ENCODE peak calls at places on chromosomes 11 and 22, in eight cellular contexts. M, G, O, P, E, U, Z and H are unnamed samples.

GRCh38 chr22:44330727-44331660 is 18.2 kb upstream of the SHISAL1 start:
- DNase-seq in P (no peak), M (no peak), Z (no peak), O (no peak), U (no peak), G (peak), E (no peak), H (no peak)

GRCh38 chr22:30609260-30610185 is 2.5 kb downstream of the TCN2 start:
- DNase-seq in E (peak), M (peak), G (no peak), P (peak), Z (peak), O (no peak), U (no peak), H (no peak)

GRCh38 chr11:103420593-103420992 is 311.4 kb downstream of the DYNC2H1 start:
- DNase-seq in G (no peak), M (no peak), U (no peak), Z (no peak), P (no peak), O (no peak), E (no peak), H (no peak)

GRCh38 chr11:123061403-123062157 is at the start of gene HSPA8:
- DNase-seq in Z (no peak), M (peak), U (peak), E (peak), G (peak), P (peak), O (no peak), H (peak)

GRCh38 chr22:36505998-36506635 is 723 bp downstream of the FOXRED2 start:
- DNase-seq in U (no peak), O (no peak), Z (no peak), E (no peak), P (peak), G (no peak), M (no peak), H (no peak)

GRCh38 chr11:119403021-119403420 is 20.0 kb downstream of the THY1 start:
- DNase-seq in G (no peak), E (peak), M (no peak), Z (no peak), P (no peak), O (no peak), U (no peak), H (no peak)

GRCh38 chr22:36110306-36110791 is 50.2 kb downstream of the APOL3 start:
- DNase-seq in P (no peak), M (no peak), Z (peak), U (no peak), E (peak), G (no peak), O (no peak), H (no peak)

GRCh38 chr11:112928136-112928535 is 33.1 kb upstream of the NCAM1 start:
- DNase-seq in U (no peak), G (no peak), Z (no peak), P (no peak), O (peak), E (no peak), M (no peak), H (no peak)

GRCh38 chr11:44307340-44308099 is 2.4 kb downstream of the ALX4 start:
- DNase-seq in M (no peak), U (no peak), O (no peak), P (no peak), G (no peak), Z (no peak), E (no peak), H (no peak)

GRCh38 chr22:43152355-43153071 is 1.2 kb downstream of the TSPO start:
- DNase-seq in M (peak), G (no peak), Z (no peak), P (peak), U (peak), O (no peak), E (peak), H (no peak)

GRCh38 chr11:798093-798713 is at the start of gene SLC25A22:
- DNase-seq in G (peak), U (no peak), E (peak), P (peak), O (no peak), Z (no peak), M (peak), H (peak)

GRCh38 chr22:21568207-21569075 is 927 bp downstream of the UBE2L3 start:
- DNase-seq in E (peak), P (peak), G (peak), O (no peak), U (no peak), Z (no peak), M (peak), H (peak)

GRCh38 chr11:2799881-2800654 is 85.5 kb downstream of the CDKN1C start:
- DNase-seq in G (no peak), U (peak), O (no peak), M (no peak), E (no peak), P (peak), Z (no peak), H (peak)

GRCh38 chr11:44593194-44593593 is 27.7 kb downstream of the CD82 start:
- DNase-seq in G (no peak), U (peak), Z (no peak), P (no peak), E (no peak), O (no peak), M (no peak), H (no peak)

DNA sequence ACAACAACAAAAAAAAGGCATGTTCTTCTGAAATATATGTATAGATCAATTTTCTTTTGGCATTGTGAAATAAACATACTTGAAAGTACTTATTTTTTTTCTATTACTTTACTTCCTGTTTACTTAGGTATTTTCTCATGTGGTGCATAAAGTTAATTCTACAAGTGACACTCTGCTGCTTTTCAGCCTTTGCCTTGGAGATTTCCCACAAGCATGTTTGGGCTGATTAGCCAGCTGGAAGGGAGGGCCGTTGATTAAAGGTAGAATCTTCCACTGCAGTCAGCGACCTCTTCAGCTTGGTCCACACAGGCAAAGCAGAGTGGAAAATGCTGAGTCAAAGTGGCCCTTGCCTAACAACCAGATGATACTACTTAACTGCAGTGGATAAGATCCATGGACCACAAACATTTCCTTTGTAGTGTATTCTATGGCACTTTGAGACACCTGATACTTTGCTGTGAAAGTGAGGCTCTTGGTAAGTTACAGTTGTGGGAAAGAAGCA is 176.0 kb downstream of the ARHGAP42 start:
- DNase-seq in P (no peak), U (no peak), M (peak), G (peak), O (peak), E (peak), Z (peak), H (peak)
- TF ChIP-seq CTCF in P (no peak), U (no peak), M (no peak), G (no peak), O (no peak), E (no peak), Z (no peak), H (no peak)

DNA sequence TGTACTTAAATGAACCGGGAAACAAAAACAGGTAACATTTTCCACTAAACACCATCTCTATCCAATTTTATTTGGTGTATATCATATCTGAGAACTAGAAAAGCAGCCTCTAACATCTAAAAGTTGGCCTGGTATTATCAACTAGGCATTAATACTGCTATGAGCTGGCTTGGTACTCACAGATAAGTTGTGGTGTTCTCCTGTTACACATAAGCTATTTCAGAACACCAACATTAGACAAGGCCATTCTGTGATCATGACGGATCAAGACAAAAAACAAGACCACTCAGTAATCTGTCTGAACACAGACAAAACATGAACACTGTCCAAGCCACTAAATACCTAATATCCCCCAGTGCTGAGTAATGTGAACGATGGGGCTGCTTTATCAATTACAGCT is 11.9 kb downstream of the RIC3 start:
- DNase-seq in P (no peak), G (no peak), M (no peak), O (no peak), E (no peak), U (no peak), Z (no peak), H (no peak)
- H3K4me3 ChIP-seq in P (no peak), G (no peak), M (no peak), O (no peak), E (no peak), U (no peak), Z (no peak), H (no peak)

DNA sequence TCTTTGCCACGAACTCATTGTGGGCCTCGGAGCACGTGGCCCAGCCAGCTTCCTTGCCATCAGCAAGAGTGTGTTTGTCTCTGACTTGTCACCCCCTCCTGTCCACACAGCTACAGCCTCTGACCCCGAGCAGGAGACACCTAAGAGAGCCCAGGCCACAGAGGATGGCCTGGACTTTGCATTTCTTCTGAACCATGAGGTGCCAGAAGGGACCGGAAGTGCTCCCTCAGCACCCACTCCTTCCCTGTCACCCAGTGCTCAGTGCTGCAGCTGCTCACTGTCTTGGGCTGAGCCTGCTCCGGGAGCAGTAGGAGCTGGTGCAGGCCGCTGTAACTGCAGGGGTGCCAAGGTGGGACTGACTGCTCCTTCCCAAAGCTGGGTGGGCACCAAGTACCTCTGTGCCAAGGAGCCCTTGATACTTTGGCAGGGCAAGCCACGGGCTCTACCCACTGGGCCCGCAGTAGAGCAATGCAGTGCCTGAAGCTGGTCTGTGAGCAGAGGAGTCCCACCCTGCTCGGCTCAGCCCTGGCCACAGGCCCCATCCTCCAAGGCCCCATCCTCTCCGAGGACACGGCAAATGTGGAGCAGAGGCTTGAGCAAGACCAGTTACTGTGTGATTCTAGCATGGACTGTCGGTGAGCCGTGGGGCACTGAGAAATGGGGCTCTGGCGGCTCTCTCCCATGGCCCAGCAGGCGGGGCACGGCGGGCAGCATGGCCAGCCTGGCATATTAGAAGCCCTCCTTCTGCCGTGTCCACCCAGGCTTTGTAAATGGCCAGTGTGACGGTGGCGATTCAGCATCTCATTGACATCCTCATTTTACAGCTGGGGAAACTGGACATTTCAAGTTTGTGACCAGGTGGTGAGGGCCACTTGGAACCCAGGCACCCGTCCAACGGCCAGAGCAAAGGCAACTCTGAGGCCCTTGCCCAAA is 6.3 kb downstream of the GRK2 start:
- DNase-seq in M (no peak), O (no peak), U (no peak), Z (no peak), P (peak), G (no peak), E (no peak), H (no peak)
- TF ChIP-seq CTCF in M (no peak), O (no peak), U (no peak), Z (no peak), P (no peak), G (no peak), E (no peak), H (no peak)

GRCh38 chr11:70176940-70177689 is 26.0 kb upstream of the FADD start:
- DNase-seq in P (peak), G (peak), O (no peak), E (no peak), M (peak), Z (no peak), U (no peak), H (peak)
- H3K4me3 ChIP-seq in P (no peak), G (no peak), O (no peak), E (no peak), M (no peak), Z (no peak), U (no peak), H (no peak)

GRCh38 chr22:22684605-22685561 is 40.5 kb downstream of the GGTLC2 start:
- DNase-seq in O (peak), P (peak), G (peak), Z (peak), M (peak), E (peak), U (no peak), H (peak)
- TF ChIP-seq CTCF in O (peak), P (peak), G (peak), Z (peak), M (peak), E (peak), U (peak), H (peak)